ENCODE peak calls at places on chromosomes 3 and 15, in five cellular contexts. One of them, this sample, is unnamed.
A peak's percentile ranks its signal among the peaks of the same experiment; 100 is the strongest.

GRCh38 chr3:30659270-30660127 is 53.1 kb downstream of the TGFBR2 start:
- DNase-seq in stomach: no peak
- DNase-seq in Caco-2: peak; percentile 42
- DNase-seq in fibroblast of the aortic adventitia: peak; percentile 95
- DNase-seq in fibroblast of lung: peak; percentile 98
- DNase-seq in this sample: peak; percentile 76

GRCh38 chr3:124582196-124582595 is 148.1 kb upstream of the UMPS start:
- DNase-seq in stomach: no peak
- DNase-seq in Caco-2: no peak
- DNase-seq in fibroblast of the aortic adventitia: no peak
- DNase-seq in fibroblast of lung: no peak
- DNase-seq in this sample: no peak

GRCh38 chr3:126433496-126434263 is 39.0 kb downstream of the CFAP100 start:
- DNase-seq in stomach: peak; percentile 22
- DNase-seq in Caco-2: no peak
- DNase-seq in fibroblast of the aortic adventitia: no peak
- DNase-seq in fibroblast of lung: no peak
- DNase-seq in this sample: peak; percentile 43

GRCh38 chr3:42185044-42185443 is 80.9 kb downstream of the CCK start:
- DNase-seq in stomach: peak; percentile 67
- DNase-seq in Caco-2: no peak
- DNase-seq in fibroblast of the aortic adventitia: peak; percentile 8
- DNase-seq in fibroblast of lung: peak; percentile 75
- DNase-seq in this sample: no peak

GRCh38 chr3:65030847-65031463 is 343.2 kb upstream of the ADAMTS9 start:
- DNase-seq in stomach: no peak
- DNase-seq in Caco-2: no peak
- DNase-seq in fibroblast of the aortic adventitia: peak; percentile 24
- DNase-seq in fibroblast of lung: peak; percentile 98
- DNase-seq in this sample: peak; percentile 68

GRCh38 chr3:23035927-23036640 is 167.0 kb upstream of the UBE2E2 start:
- DNase-seq in stomach: peak; percentile 55
- DNase-seq in Caco-2: peak; percentile 48
- DNase-seq in fibroblast of the aortic adventitia: no peak
- DNase-seq in fibroblast of lung: no peak
- DNase-seq in this sample: no peak

GRCh38 chr3:46666471-46666845 is 27.0 kb downstream of the ALS2CL start:
- DNase-seq in stomach: peak; percentile 66
- DNase-seq in Caco-2: no peak
- DNase-seq in fibroblast of the aortic adventitia: no peak
- DNase-seq in fibroblast of lung: no peak
- DNase-seq in this sample: no peak

GRCh38 chr3:78140866-78141658 is 1101.2 kb downstream of the ROBO2 start:
- DNase-seq in stomach: no peak
- DNase-seq in Caco-2: no peak
- DNase-seq in fibroblast of the aortic adventitia: peak; percentile 6
- DNase-seq in fibroblast of lung: peak; percentile 89
- DNase-seq in this sample: no peak

GRCh38 chr15:30984542-30984941 is 6.9 kb downstream of the MTMR10 start:
- DNase-seq in stomach: no peak
- DNase-seq in Caco-2: no peak
- DNase-seq in fibroblast of the aortic adventitia: no peak
- DNase-seq in fibroblast of lung: no peak
- DNase-seq in this sample: peak; percentile 10

GRCh38 chr3:167656821-167657220 is 3.1 kb upstream of the WDR49 start:
- DNase-seq in stomach: no peak
- DNase-seq in Caco-2: no peak
- DNase-seq in fibroblast of the aortic adventitia: no peak
- DNase-seq in fibroblast of lung: no peak
- DNase-seq in this sample: no peak

GRCh38 chr15:101004500-101004899 is 85.3 kb downstream of the LRRK1 start:
- DNase-seq in stomach: no peak
- DNase-seq in Caco-2: no peak
- DNase-seq in fibroblast of the aortic adventitia: no peak
- DNase-seq in fibroblast of lung: no peak
- DNase-seq in this sample: no peak

GRCh38 chr3:138434875-138435772 is 708 bp downstream of the ESYT3 start:
- DNase-seq in stomach: no peak
- DNase-seq in Caco-2: peak; percentile 56
- DNase-seq in fibroblast of the aortic adventitia: no peak
- DNase-seq in fibroblast of lung: peak; percentile 30
- DNase-seq in this sample: no peak

GRCh38 chr15:69756440-69756839 is 303.8 kb downstream of the RPLP1 start:
- DNase-seq in stomach: no peak
- DNase-seq in Caco-2: no peak
- DNase-seq in fibroblast of the aortic adventitia: no peak
- DNase-seq in fibroblast of lung: no peak
- DNase-seq in this sample: no peak
- H3K4me3 ChIP-seq in stomach: no peak overlapping the region
- H3K4me3 ChIP-seq in Caco-2: no peak overlapping the region
- H3K4me3 ChIP-seq in fibroblast of the aortic adventitia: no peak overlapping the region
- H3K4me3 ChIP-seq in fibroblast of lung: no peak overlapping the region
- H3K4me3 ChIP-seq in this sample: no peak overlapping the region

GRCh38 chr15:33737687-33738606 is 230.3 kb upstream of the CHRM5 start:
- DNase-seq in stomach: peak; percentile 34
- DNase-seq in Caco-2: peak; percentile 56
- DNase-seq in fibroblast of the aortic adventitia: peak; percentile 42
- DNase-seq in fibroblast of lung: peak; percentile 17
- DNase-seq in this sample: peak; percentile 55
- H3K4me3 ChIP-seq in stomach: no peak overlapping the region
- H3K4me3 ChIP-seq in Caco-2: no peak overlapping the region
- H3K4me3 ChIP-seq in fibroblast of the aortic adventitia: no peak overlapping the region
- H3K4me3 ChIP-seq in fibroblast of lung: no peak overlapping the region
- H3K4me3 ChIP-seq in this sample: no peak overlapping the region

GRCh38 chr3:79769234-79769633 is 1.4 kb upstream of the ROBO1 start:
- DNase-seq in stomach: no peak
- DNase-seq in Caco-2: no peak
- DNase-seq in fibroblast of the aortic adventitia: no peak
- DNase-seq in fibroblast of lung: no peak
- DNase-seq in this sample: no peak

GRCh38 chr3:79765854-79766253 is 1.9 kb downstream of the ROBO1 start:
- DNase-seq in stomach: no peak
- DNase-seq in Caco-2: no peak
- DNase-seq in fibroblast of the aortic adventitia: no peak
- DNase-seq in fibroblast of lung: no peak
- DNase-seq in this sample: no peak

GRCh38 chr3:79766474-79767193 is 1.2 kb downstream of the ROBO1 start:
- DNase-seq in stomach: no peak
- DNase-seq in Caco-2: no peak
- DNase-seq in fibroblast of the aortic adventitia: no peak
- DNase-seq in fibroblast of lung: peak; percentile 5
- DNase-seq in this sample: no peak

GRCh38 chr3:79767953-79768282 is at the start of gene ROBO1:
- DNase-seq in stomach: no peak
- DNase-seq in Caco-2: no peak
- DNase-seq in fibroblast of the aortic adventitia: no peak
- DNase-seq in fibroblast of lung: peak; percentile 27
- DNase-seq in this sample: peak; percentile 45

DNA sequence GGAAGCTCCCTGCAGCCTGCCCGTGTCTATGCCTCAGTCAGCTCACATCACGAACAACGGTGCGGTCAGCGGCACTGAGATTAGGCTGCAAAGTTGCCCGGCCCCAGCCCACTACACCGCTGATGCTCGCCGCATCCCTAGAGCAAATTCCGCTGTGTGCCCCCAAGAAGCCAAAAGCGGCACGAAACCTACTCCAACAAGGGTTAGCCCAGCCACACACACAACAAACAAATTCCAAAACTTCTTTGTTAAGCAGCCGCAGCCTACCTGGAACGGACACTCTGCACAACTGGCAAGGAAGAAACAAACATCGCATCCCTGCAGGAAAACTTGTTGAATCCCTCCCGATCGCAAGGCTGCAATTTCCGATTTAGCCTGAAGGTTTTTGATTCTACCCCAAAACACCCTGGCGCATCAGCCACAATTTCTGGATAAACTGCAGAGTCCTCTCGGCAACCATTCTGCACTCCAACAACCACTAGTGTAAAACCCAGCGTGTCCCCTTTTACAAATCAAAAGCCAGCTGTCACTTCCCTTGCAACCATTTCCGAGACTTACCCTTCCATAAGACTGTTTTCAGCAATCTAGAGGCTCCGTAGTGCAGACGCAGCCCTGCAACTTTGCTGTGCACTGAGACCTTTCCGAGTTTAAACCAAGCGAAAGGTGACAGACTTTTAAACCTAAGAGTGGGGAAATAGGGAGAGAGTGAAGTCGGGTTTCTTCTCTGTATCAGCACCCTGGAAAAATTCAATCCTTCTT is 425 bp downstream of the ROBO1 start:
- DNase-seq in stomach: no peak
- DNase-seq in Caco-2: no peak
- DNase-seq in fibroblast of the aortic adventitia: no peak
- DNase-seq in fibroblast of lung: peak; percentile 22
- DNase-seq in this sample: peak; percentile 38
- H3K4me3 ChIP-seq in stomach: no peak overlapping the region
- H3K4me3 ChIP-seq in Caco-2: no peak overlapping the region
- H3K4me3 ChIP-seq in fibroblast of the aortic adventitia: no peak overlapping the region
- H3K4me3 ChIP-seq in fibroblast of lung: no peak overlapping the region
- H3K4me3 ChIP-seq in this sample: peak overlapping the region; percentile 43

GRCh38 chr3:105274958-105275357 is 91.8 kb upstream of the ALCAM start:
- DNase-seq in stomach: no peak
- DNase-seq in Caco-2: no peak
- DNase-seq in fibroblast of the aortic adventitia: peak; percentile 76
- DNase-seq in fibroblast of lung: peak; percentile 66
- DNase-seq in this sample: no peak
- H3K4me3 ChIP-seq in stomach: no peak overlapping the region
- H3K4me3 ChIP-seq in Caco-2: no peak overlapping the region
- H3K4me3 ChIP-seq in fibroblast of the aortic adventitia: no peak overlapping the region
- H3K4me3 ChIP-seq in fibroblast of lung: no peak overlapping the region
- H3K4me3 ChIP-seq in this sample: no peak overlapping the region

DNA sequence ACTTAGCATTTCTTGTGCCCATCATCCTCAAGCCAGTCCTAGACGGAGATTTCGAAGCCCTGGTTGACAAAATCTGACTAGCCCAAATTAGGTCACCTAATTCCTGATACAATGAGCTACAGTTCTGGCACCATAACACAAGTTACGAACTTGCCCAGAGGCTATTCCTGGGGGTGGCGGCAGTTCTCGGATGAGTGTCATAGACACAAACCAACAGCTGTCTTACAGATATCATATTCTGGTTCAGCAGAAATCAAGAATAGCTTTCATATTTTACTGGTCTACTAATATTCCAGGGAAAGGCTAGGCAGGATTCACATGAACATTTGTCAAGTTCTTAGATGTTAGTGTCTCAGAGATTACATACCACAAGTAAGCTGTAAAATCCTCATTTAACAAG is 8.8 kb downstream of the ANAPC13 start:
- DNase-seq in stomach: no peak
- DNase-seq in Caco-2: no peak
- DNase-seq in fibroblast of the aortic adventitia: no peak
- DNase-seq in fibroblast of lung: peak; percentile 65
- DNase-seq in this sample: no peak
- H3K4me3 ChIP-seq in stomach: no peak overlapping the region
- H3K4me3 ChIP-seq in Caco-2: no peak overlapping the region
- H3K4me3 ChIP-seq in fibroblast of the aortic adventitia: no peak overlapping the region
- H3K4me3 ChIP-seq in fibroblast of lung: no peak overlapping the region
- H3K4me3 ChIP-seq in this sample: no peak overlapping the region